ENCODE peak calls at places on chromosome 15, in eight cellular contexts. One of them, this sample, is unnamed.

GRCh38 chr15:56814429-56814828 is 81.1 kb upstream of the ZNF280D start:
- DNase-seq in T-helper 1 cell: no peak
- DNase-seq in foreskin fibroblast: no peak
- DNase-seq in M059J: no peak
- DNase-seq in WERI-Rb-1: no peak
- DNase-seq in germinal center: no peak
- DNase-seq in brain microvascular endothelial cell: no peak
- DNase-seq in LoVo: no peak
- DNase-seq in this sample: no peak

GRCh38 chr15:31020542-31020941 is 29.1 kb upstream of the MTMR10 start:
- DNase-seq in T-helper 1 cell: no peak
- DNase-seq in germinal center: no peak
- DNase-seq in brain microvascular endothelial cell: no peak
- DNase-seq in WERI-Rb-1: no peak
- DNase-seq in M059J: no peak
- DNase-seq in LoVo: no peak
- DNase-seq in foreskin fibroblast: no peak
- DNase-seq in this sample: no peak

GRCh38 chr15:55744026-55744655 is 1.2 kb upstream of the PRTG start:
- DNase-seq in WERI-Rb-1: peak; percentile 39
- DNase-seq in brain microvascular endothelial cell: no peak
- DNase-seq in LoVo: no peak
- DNase-seq in foreskin fibroblast: no peak
- DNase-seq in germinal center: no peak
- DNase-seq in T-helper 1 cell: no peak
- DNase-seq in M059J: no peak
- DNase-seq in this sample: no peak

GRCh38 chr15:38642689-38643270 is 78.2 kb upstream of the RASGRP1 start:
- DNase-seq in T-helper 1 cell: no peak
- DNase-seq in M059J: no peak
- DNase-seq in germinal center: peak; percentile 46
- DNase-seq in LoVo: no peak
- DNase-seq in foreskin fibroblast: no peak
- DNase-seq in WERI-Rb-1: no peak
- DNase-seq in brain microvascular endothelial cell: no peak
- DNase-seq in this sample: no peak

GRCh38 chr15:64379216-64379960 is 1.9 kb downstream of the PCLAF start:
- DNase-seq in WERI-Rb-1: peak; percentile 54
- DNase-seq in brain microvascular endothelial cell: no peak
- DNase-seq in T-helper 1 cell: no peak
- DNase-seq in foreskin fibroblast: peak; percentile 63
- DNase-seq in M059J: peak; percentile 9
- DNase-seq in germinal center: no peak
- DNase-seq in LoVo: no peak
- DNase-seq in this sample: no peak

GRCh38 chr15:85704021-85704420 is 90.7 kb downstream of the KLHL25 start:
- DNase-seq in M059J: no peak
- DNase-seq in LoVo: no peak
- DNase-seq in foreskin fibroblast: peak; percentile 42
- DNase-seq in brain microvascular endothelial cell: no peak
- DNase-seq in WERI-Rb-1: no peak
- DNase-seq in germinal center: no peak
- DNase-seq in T-helper 1 cell: no peak
- DNase-seq in this sample: no peak

GRCh38 chr15:63246691-63247464 is 30.5 kb upstream of the APH1B start:
- DNase-seq in LoVo: no peak
- DNase-seq in brain microvascular endothelial cell: peak; percentile 36
- DNase-seq in germinal center: no peak
- DNase-seq in M059J: peak; percentile 47
- DNase-seq in foreskin fibroblast: peak; percentile 93
- DNase-seq in WERI-Rb-1: peak; percentile 33
- DNase-seq in T-helper 1 cell: no peak
- DNase-seq in this sample: no peak

GRCh38 chr15:36965561-36966342 is 134.6 kb downstream of the MEIS2 start:
- DNase-seq in germinal center: no peak
- DNase-seq in LoVo: no peak
- DNase-seq in T-helper 1 cell: no peak
- DNase-seq in brain microvascular endothelial cell: no peak
- DNase-seq in WERI-Rb-1: no peak
- DNase-seq in foreskin fibroblast: no peak
- DNase-seq in M059J: no peak
- DNase-seq in this sample: no peak

GRCh38 chr15:67199881-67200763 is 54.3 kb downstream of the AAGAB start:
- DNase-seq in M059J: peak; percentile 32
- DNase-seq in LoVo: no peak
- DNase-seq in WERI-Rb-1: no peak
- DNase-seq in brain microvascular endothelial cell: no peak
- DNase-seq in T-helper 1 cell: no peak
- DNase-seq in foreskin fibroblast: no peak
- DNase-seq in germinal center: no peak
- DNase-seq in this sample: no peak

GRCh38 chr15:43518073-43518761 is 809 bp downstream of the MAP1A start:
- DNase-seq in LoVo: no peak
- DNase-seq in M059J: peak; percentile 20
- DNase-seq in WERI-Rb-1: peak; percentile 65
- DNase-seq in germinal center: no peak
- DNase-seq in T-helper 1 cell: no peak
- DNase-seq in foreskin fibroblast: peak; percentile 70
- DNase-seq in brain microvascular endothelial cell: no peak
- DNase-seq in this sample: peak; percentile 73

GRCh38 chr15:88982304-88982945 is 69.2 kb upstream of the MFGE8 start:
- DNase-seq in M059J: peak; percentile 70
- DNase-seq in WERI-Rb-1: no peak
- DNase-seq in T-helper 1 cell: no peak
- DNase-seq in LoVo: no peak
- DNase-seq in germinal center: no peak
- DNase-seq in brain microvascular endothelial cell: peak; percentile 78
- DNase-seq in foreskin fibroblast: peak; percentile 66
- DNase-seq in this sample: no peak

GRCh38 chr15:40050788-40051615 is 12.0 kb upstream of the SRP14 start:
- DNase-seq in germinal center: no peak
- DNase-seq in LoVo: no peak
- DNase-seq in brain microvascular endothelial cell: no peak
- DNase-seq in M059J: peak; percentile 30
- DNase-seq in WERI-Rb-1: no peak
- DNase-seq in foreskin fibroblast: peak; percentile 58
- DNase-seq in T-helper 1 cell: no peak
- DNase-seq in this sample: no peak

GRCh38 chr15:74497584-74497983 is 36.6 kb upstream of the UBL7 start:
- DNase-seq in brain microvascular endothelial cell: no peak
- DNase-seq in foreskin fibroblast: peak; percentile 11
- DNase-seq in M059J: peak; percentile 93
- DNase-seq in WERI-Rb-1: no peak
- DNase-seq in germinal center: no peak
- DNase-seq in LoVo: peak; percentile 39
- DNase-seq in T-helper 1 cell: no peak
- DNase-seq in this sample: no peak

GRCh38 chr15:33547876-33548275 is 237.1 kb downstream of the RYR3 start:
- DNase-seq in WERI-Rb-1: no peak
- DNase-seq in M059J: peak; percentile 39
- DNase-seq in foreskin fibroblast: peak; percentile 5
- DNase-seq in brain microvascular endothelial cell: peak; percentile 48
- DNase-seq in germinal center: no peak
- DNase-seq in T-helper 1 cell: no peak
- DNase-seq in LoVo: peak; percentile 38
- DNase-seq in this sample: no peak

GRCh38 chr15:36778516-36778915 is 199.1 kb downstream of the CDIN1 start:
- DNase-seq in M059J: peak; percentile 54
- DNase-seq in T-helper 1 cell: no peak
- DNase-seq in germinal center: no peak
- DNase-seq in WERI-Rb-1: no peak
- DNase-seq in LoVo: no peak
- DNase-seq in brain microvascular endothelial cell: no peak
- DNase-seq in foreskin fibroblast: peak; percentile 91
- DNase-seq in this sample: no peak

GRCh38 chr15:48555244-48555804 is 90.2 kb downstream of the FBN1 start:
- DNase-seq in T-helper 1 cell: no peak
- DNase-seq in WERI-Rb-1: no peak
- DNase-seq in LoVo: no peak
- DNase-seq in M059J: no peak
- DNase-seq in foreskin fibroblast: peak; percentile 96
- DNase-seq in brain microvascular endothelial cell: peak; percentile 96
- DNase-seq in germinal center: no peak
- DNase-seq in this sample: no peak

GRCh38 chr15:89982315-89983055 is 18.6 kb upstream of the ZNF710 start:
- DNase-seq in WERI-Rb-1: no peak
- DNase-seq in foreskin fibroblast: no peak
- DNase-seq in germinal center: no peak
- DNase-seq in brain microvascular endothelial cell: no peak
- DNase-seq in T-helper 1 cell: no peak
- DNase-seq in LoVo: no peak
- DNase-seq in M059J: no peak
- DNase-seq in this sample: no peak

This sample was measured in hippocampal formation.